ENCODE peak calls at places on chromosomes 4 and X, in six cellular contexts. M is G401, L is HFFc6, C is A549, Y is M059J, B is HS-5. I is an unnamed sample.

GRCh38 chr4:92101609-92102231 is 202.0 kb upstream of the GRID2 start:
- DNase-seq in M (no peak), L (no peak), C (no peak), Y (peak), B (peak), I (no peak)

GRCh38 chr4:157977086-157977485 is 195.7 kb downstream of the GASK1B start:
- DNase-seq in M (no peak), L (no peak), C (no peak), Y (no peak), B (no peak), I (no peak)

GRCh38 chrX:154546354-154547244 is at the start of gene G6PD:
- DNase-seq in M (peak), L (no peak), C (peak), Y (peak), B (no peak), I (peak)

GRCh38 chr4:7995866-7996265 is 56.2 kb upstream of the AFAP1 start:
- DNase-seq in M (no peak), L (no peak), C (no peak), Y (no peak), B (no peak), I (no peak)

GRCh38 chr4:124275-125081 is at the start of gene ZNF718:
- DNase-seq in M (peak), L (peak), C (peak), Y (peak), B (peak), I (peak)

GRCh38 chr4:168743576-168743975 is 246.7 kb downstream of the PALLD start:
- DNase-seq in M (no peak), L (no peak), C (peak), Y (peak), B (no peak), I (peak)

GRCh38 chr4:51858605-51859211 is 15.8 kb downstream of the DCUN1D4 start:
- DNase-seq in M (no peak), L (no peak), C (no peak), Y (no peak), B (no peak), I (no peak)

GRCh38 chr4:1309261-1310010 is 19.7 kb downstream of the MAEA start:
- DNase-seq in M (peak), L (peak), C (no peak), Y (no peak), B (no peak), I (no peak)

GRCh38 chr4:146637853-146638800 is 566 bp upstream of the POU4F2 start:
- DNase-seq in M (no peak), L (no peak), C (no peak), Y (no peak), B (no peak), I (peak)

GRCh38 chr4:38759077-38759789 is 23.6 kb downstream of the TLR10 start:
- DNase-seq in M (peak), L (peak), C (peak), Y (peak), B (no peak), I (peak)

GRCh38 chrX:122943918-122944317 is 240.2 kb upstream of the GRIA3 start:
- DNase-seq in M (no peak), L (no peak), C (no peak), Y (peak), B (no peak), I (no peak)

GRCh38 chr4:54439831-54440243 is 210.7 kb downstream of the PDGFRA start:
- DNase-seq in M (no peak), L (peak), C (no peak), Y (peak), B (peak), I (peak)

GRCh38 chr4:142846105-142846728 is at the start of gene INPP4B:
- DNase-seq in M (peak), L (peak), C (peak), Y (peak), B (no peak), I (peak)

GRCh38 chr4:80507077-80507476 is 171.5 kb downstream of the CFAP299 start:
- DNase-seq in M (no peak), L (no peak), C (no peak), Y (no peak), B (no peak), I (no peak)

GRCh38 chr4:123749408-123749807 is 352.8 kb downstream of the SPRY1 start:
- DNase-seq in M (peak), L (no peak), C (no peak), Y (no peak), B (no peak), I (no peak)

GRCh38 chrX:121245763-121246162 is 198.4 kb downstream of the GLUD2 start:
- DNase-seq in M (no peak), L (no peak), C (no peak), Y (no peak), B (no peak), I (no peak)

GRCh38 chrX:130299279-130300009 is 30.7 kb upstream of the ZNF280C start:
- DNase-seq in M (no peak), L (no peak), C (no peak), Y (peak), B (no peak), I (peak)

GRCh38 chr4:11741190-11741652 is 312.5 kb upstream of the HS3ST1 start:
- DNase-seq in M (no peak), L (no peak), C (no peak), Y (peak), B (no peak), I (peak)

I was measured in DMS53.